ENCODE peak calls at places on chromosomes 16 and 17, in eight cellular contexts. E, V, Y, K, I, D, J and G are unnamed samples.

GRCh38 chr17:19766421-19767270 is 18.5 kb upstream of the ALDH3A1 start:
- DNase-seq in V (peak; percentile 71), Y (peak; percentile 68), K (peak; percentile 75), D (peak; percentile 84), J (peak; percentile 50), I (peak; percentile 73), E (peak; percentile 81), G (peak; percentile 70)

GRCh38 chr16:24178496-24178895 is 77.6 kb upstream of the CACNG3 start:
- DNase-seq in I (no peak), K (no peak), Y (no peak), E (no peak), V (no peak), D (peak; percentile 74), J (no peak), G (no peak)

GRCh38 chr17:63332286-63332685 is 113.8 kb downstream of the CYB561 start:
- DNase-seq in J (no peak), V (peak; percentile 48), D (no peak), I (no peak), E (no peak), K (no peak), Y (no peak), G (peak; percentile 31)

GRCh38 chr17:55089251-55089650 is 120.7 kb downstream of the STXBP4 start:
- DNase-seq in K (no peak), J (no peak), D (no peak), E (no peak), Y (no peak), V (no peak), I (no peak), G (no peak)

GRCh38 chr16:11410382-11411058 is 65.3 kb downstream of the RMI2 start:
- DNase-seq in K (peak; percentile 44), I (no peak), E (no peak), D (no peak), V (peak; percentile 11), J (no peak), Y (peak; percentile 48), G (no peak)

GRCh38 chr16:31678649-31679325 is 151.1 kb downstream of the AHSP start:
- DNase-seq in D (no peak), Y (no peak), J (no peak), V (no peak), K (no peak), E (no peak), I (no peak), G (no peak)

GRCh38 chr17:21296097-21297025 is 11.8 kb downstream of the MAP2K3 start:
- DNase-seq in E (peak; percentile 73), D (no peak), Y (no peak), V (no peak), K (no peak), J (no peak), I (no peak), G (no peak)

GRCh38 chr17:7296189-7296861 is 1.9 kb upstream of the YBX2 start:
- DNase-seq in E (peak; percentile 85), D (peak; percentile 94), J (peak; percentile 68), V (peak; percentile 87), Y (peak; percentile 85), I (peak; percentile 78), K (peak; percentile 74), G (peak; percentile 78)

GRCh38 chr16:50635505-50636392 is 45.4 kb downstream of the SNX20 start:
- DNase-seq in D (no peak), I (no peak), V (no peak), K (no peak), J (no peak), E (no peak), Y (no peak), G (no peak)

GRCh38 chr17:14746784-14747575 is 446.1 kb downstream of the HS3ST3B1 start:
- DNase-seq in V (peak; percentile 22), Y (no peak), J (no peak), K (no peak), E (no peak), D (no peak), I (no peak), G (no peak)

GRCh38 chr16:86041205-86041604 is 142.2 kb downstream of the IRF8 start:
- DNase-seq in Y (no peak), E (no peak), I (no peak), K (no peak), D (no peak), J (no peak), V (no peak), G (no peak)

GRCh38 chr17:70172449-70172848 is 3.1 kb downstream of the KCNJ2 start:
- DNase-seq in D (no peak), K (no peak), I (no peak), E (no peak), J (no peak), Y (no peak), V (no peak), G (peak; percentile 27)

GRCh38 chr17:78351449-78352006 is 8.3 kb downstream of the SOCS3 start:
- DNase-seq in D (peak; percentile 84), I (peak; percentile 99), V (peak; percentile 100), E (peak; percentile 73), Y (peak; percentile 99), K (peak; percentile 97), J (peak; percentile 89), G (peak; percentile 99)

GRCh38 chr17:50114849-50115357 is 15.1 kb downstream of the SAMD14 start:
- DNase-seq in V (peak; percentile 83), D (peak; percentile 85), J (peak; percentile 70), Y (peak; percentile 60), E (peak; percentile 45), K (no peak), I (no peak), G (peak; percentile 87)

GRCh38 chr17:75914643-75915265 is 10.1 kb upstream of the MRPL38 start:
- DNase-seq in E (no peak), J (no peak), K (no peak), D (no peak), Y (no peak), V (no peak), I (no peak), G (no peak)

GRCh38 chr17:39737761-39738567 is at the start of gene GRB7:
- DNase-seq in K (no peak), Y (no peak), D (peak; percentile 52), V (no peak), J (no peak), E (peak; percentile 94), I (no peak), G (no peak)

GRCh38 chr16:67237396-67238277 is 9.6 kb downstream of the FHOD1 start:
- DNase-seq in V (no peak), J (no peak), I (no peak), K (peak; percentile 20), Y (no peak), E (no peak), D (no peak), G (no peak)

GRCh38 chr17:17782425-17783120 is 54.2 kb downstream of the SREBF1 start:
- DNase-seq in E (peak; percentile 46), V (no peak), K (no peak), J (peak; percentile 19), D (peak; percentile 72), I (peak; percentile 54), Y (peak; percentile 49), G (no peak)

GRCh38 chr16:24062270-24062817 is 193.8 kb upstream of the CACNG3 start:
- DNase-seq in J (no peak), E (no peak), K (no peak), Y (no peak), I (no peak), D (no peak), V (no peak), G (no peak)

GRCh38 chr17:35844547-35844946 is 24.1 kb downstream of the HEATR9 start:
- DNase-seq in E (no peak), Y (no peak), V (no peak), K (no peak), I (no peak), J (no peak), D (no peak), G (no peak)

GRCh38 chr17:48162946-48163506 is 55.5 kb downstream of the SNX11 start:
- DNase-seq in J (peak; percentile 47), I (no peak), V (peak; percentile 8), K (no peak), D (no peak), Y (peak; percentile 49), E (peak; percentile 26), G (peak; percentile 22)

GRCh38 chr16:55734665-55735064 is 78.9 kb downstream of the SLC6A2 start:
- DNase-seq in J (no peak), D (no peak), Y (no peak), I (no peak), K (no peak), E (no peak), V (no peak), G (no peak)

GRCh38 chr17:61313515-61314326 is 85.9 kb upstream of the TBX2 start:
- DNase-seq in K (no peak), I (no peak), Y (no peak), D (no peak), V (no peak), J (no peak), E (no peak), G (no peak)
- TF ChIP-seq CTCF in K (no peak), I (no peak), Y (no peak), D (no peak), V (no peak), J (no peak), E (no peak), G (no peak)

GRCh38 chr16:78919852-78920251 is 680.7 kb downstream of the MAF start:
- DNase-seq in Y (no peak), E (no peak), V (no peak), K (no peak), D (no peak), J (no peak), I (no peak), G (no peak)
- H3K4me3 ChIP-seq in Y (no peak overlapping the region), E (no peak overlapping the region), V (no peak overlapping the region), K (no peak overlapping the region), D (no peak overlapping the region), J (no peak overlapping the region), I (no peak overlapping the region), G (no peak overlapping the region)

DNA sequence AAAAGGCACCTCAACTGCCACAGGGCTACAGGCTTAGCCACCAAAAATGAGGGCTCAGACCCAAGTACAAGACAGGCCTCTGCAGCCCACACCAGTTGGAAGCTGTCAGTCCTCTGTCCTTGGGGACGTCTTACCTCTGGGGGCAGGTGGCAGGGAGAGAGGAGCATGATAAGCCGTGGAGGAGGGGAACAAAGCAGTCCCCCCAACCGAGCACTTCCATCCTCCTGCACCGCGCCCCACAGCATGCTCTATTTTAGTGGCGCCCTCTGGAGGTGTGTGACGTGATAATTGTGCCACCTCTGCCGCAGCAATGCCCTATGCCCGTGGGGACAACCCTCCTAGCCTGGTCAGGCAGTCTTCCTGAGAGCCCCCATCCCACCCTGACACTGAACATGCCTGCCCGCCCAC is 13.6 kb downstream of the G6PC3 start:
- DNase-seq in D (peak; percentile 64), E (no peak), K (no peak), J (no peak), V (no peak), Y (no peak), I (no peak), G (no peak)
- TF ChIP-seq CTCF in D (peak; percentile 57), E (no peak), K (no peak), J (peak; percentile 30), V (peak; percentile 31), Y (peak; percentile 20), I (no peak), G (peak; percentile 40)

DNA sequence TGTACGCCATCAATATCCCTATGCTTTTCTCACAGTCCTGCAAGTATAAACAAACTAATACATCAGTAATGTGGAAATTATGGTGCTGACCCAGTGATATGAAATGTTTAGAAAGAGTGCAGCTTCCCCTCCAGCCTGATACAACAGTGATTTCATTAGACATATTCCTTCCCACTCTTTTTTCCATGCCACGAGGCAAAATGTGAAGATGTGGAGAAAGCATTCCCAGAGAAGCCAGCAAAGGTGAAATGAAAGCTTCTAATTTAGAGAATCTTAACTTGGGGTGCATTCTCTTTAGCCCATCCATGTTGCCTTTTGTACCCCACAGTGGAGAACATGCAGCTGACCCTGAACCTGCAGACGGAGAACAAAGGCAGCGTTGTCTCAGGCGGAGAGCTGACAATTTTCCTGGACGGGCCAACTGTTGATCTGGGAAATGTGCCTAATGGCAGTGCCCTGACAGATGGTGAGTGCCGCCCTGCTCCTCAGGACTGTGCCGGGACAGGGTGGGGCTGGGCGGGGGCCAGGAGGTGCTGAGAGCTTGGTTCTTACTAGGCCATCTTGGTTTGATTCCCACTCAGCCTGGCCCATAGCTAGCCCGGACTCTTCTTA is 77.8 kb downstream of the WWP2 start:
- DNase-seq in I (no peak), K (no peak), E (peak; percentile 76), J (peak; percentile 34), D (no peak), Y (peak; percentile 46), V (no peak), G (no peak)
- H3K4me3 ChIP-seq in I (no peak overlapping the region), K (no peak overlapping the region), E (no peak overlapping the region), J (no peak overlapping the region), D (no peak overlapping the region), Y (no peak overlapping the region), V (no peak overlapping the region), G (no peak overlapping the region)